ENCODE peak calls at places on chromosomes 11 and 22, in ten cellular contexts. E is fibroblast of the aortic adventitia, P is A549, A is MM.1S, F is cardiac fibroblast, Z is bronchial epithelial cell, Y is right lobe of liver, V is psoas muscle, S is AG09309, B is nephron progenitor cell. U is an unnamed sample.

GRCh38 chr22:46684706-46685105 is 53.3 kb downstream of the CERK start:
- DNase-seq in Z (no peak), E (no peak), V (no peak), S (no peak), B (no peak), P (no peak), Y (no peak), A (no peak), F (no peak), U (no peak)

GRCh38 chr11:102047305-102047924 is at the start of gene CFAP300:
- DNase-seq in F (peak; percentile 89), S (peak; percentile 13), Y (peak; percentile 61), B (peak; percentile 88), Z (peak; percentile 26), E (peak; percentile 83), P (peak; percentile 86), V (peak; percentile 91), A (peak; percentile 61), U (peak; percentile 80)

GRCh38 chr11:36026315-36026968 is 82.6 kb downstream of the LDLRAD3 start:
- DNase-seq in P (no peak), S (no peak), V (no peak), E (no peak), Z (no peak), B (no peak), Y (no peak), A (no peak), F (no peak), U (no peak)

GRCh38 chr11:106017088-106017487 is 5.0 kb downstream of the MSANTD4 start:
- DNase-seq in P (no peak), S (no peak), F (no peak), Z (no peak), Y (no peak), V (no peak), E (no peak), A (no peak), B (no peak), U (no peak)

GRCh38 chr11:57347336-57347735 is 9.2 kb downstream of the P2RX3 start:
- DNase-seq in Y (no peak), A (no peak), S (no peak), P (no peak), F (no peak), V (no peak), B (no peak), E (no peak), Z (no peak), U (no peak)

GRCh38 chr11:18669629-18670162 is 28.9 kb upstream of the TMEM86A start:
- DNase-seq in P (no peak), S (no peak), E (no peak), A (no peak), Y (no peak), Z (no peak), F (no peak), B (no peak), V (no peak), U (no peak)

GRCh38 chr11:83115551-83115950 is 41.4 kb upstream of the PCF11 start:
- DNase-seq in E (no peak), P (no peak), V (no peak), Z (no peak), B (peak; percentile 59), A (no peak), F (no peak), S (no peak), Y (no peak), U (no peak)

GRCh38 chr11:35111171-35112055 is 27.6 kb upstream of the CD44 start:
- DNase-seq in V (no peak), S (peak; percentile 75), F (peak; percentile 74), P (no peak), B (no peak), E (peak; percentile 97), Y (no peak), A (no peak), Z (peak; percentile 97), U (peak; percentile 91)

GRCh38 chr11:111641339-111642015 is 39.2 kb downstream of the SIK2 start:
- DNase-seq in P (no peak), S (no peak), Z (no peak), B (no peak), Y (no peak), E (no peak), F (no peak), A (no peak), V (no peak), U (no peak)

GRCh38 chr11:111642521-111642920 is 40.3 kb downstream of the SIK2 start:
- DNase-seq in S (no peak), V (no peak), Z (no peak), Y (no peak), P (no peak), E (no peak), F (no peak), B (no peak), A (no peak), U (no peak)

GRCh38 chr11:111639226-111639925 is 37.1 kb downstream of the SIK2 start:
- DNase-seq in E (peak; percentile 27), S (no peak), F (no peak), Y (no peak), A (no peak), B (no peak), V (no peak), Z (no peak), P (no peak), U (no peak)

GRCh38 chr11:111645657-111646316 is 43.5 kb downstream of the SIK2 start:
- DNase-seq in S (no peak), A (no peak), P (no peak), Z (no peak), F (no peak), E (no peak), B (no peak), V (no peak), Y (no peak), U (no peak)

DNA sequence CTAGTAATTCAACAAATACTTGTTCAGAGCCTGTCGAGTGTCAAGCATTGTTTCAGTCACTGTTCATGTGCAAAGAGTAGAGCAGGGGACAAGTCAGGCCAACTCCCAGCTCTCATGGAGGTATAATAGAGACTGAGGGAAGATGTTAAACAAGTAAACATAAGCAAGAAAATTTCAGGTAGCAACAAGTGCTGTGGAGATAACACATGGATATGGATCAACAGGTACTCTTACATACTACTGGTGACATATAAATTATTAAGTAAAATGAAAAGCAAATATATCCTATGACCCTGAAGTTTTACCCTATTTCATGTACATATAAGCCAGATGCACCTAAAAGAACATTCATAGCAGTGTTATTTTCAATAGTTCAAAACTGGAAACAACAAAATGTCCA is 42.7 kb downstream of the SIK2 start:
- DNase-seq in Y (no peak), P (no peak), E (no peak), V (no peak), B (no peak), A (no peak), F (no peak), Z (no peak), S (no peak), U (no peak)
- TF ChIP-seq CTCF in Y (no peak), P (no peak), E (no peak), V (no peak), B (no peak), A (no peak), F (no peak), Z (no peak), S (no peak), U (no peak)

GRCh38 chr11:773830-774229 is 3.5 kb downstream of the GATD1 start:
- DNase-seq in A (no peak), Y (no peak), F (no peak), S (no peak), P (no peak), Z (no peak), B (no peak), E (no peak), V (no peak), U (no peak)

GRCh38 chr11:777288-778255 is at the start of gene GATD1:
- DNase-seq in E (peak; percentile 78), Z (peak; percentile 66), P (peak; percentile 96), F (peak; percentile 78), B (peak; percentile 98), Y (peak; percentile 95), S (no peak), A (peak; percentile 93), V (peak; percentile 94), U (peak; percentile 86)

GRCh38 chr11:779120-779954 is 2.0 kb upstream of the GATD1 start:
- DNase-seq in B (peak; percentile 4), V (no peak), A (no peak), F (no peak), S (no peak), Y (peak; percentile 54), Z (no peak), E (no peak), P (no peak), U (no peak)

GRCh38 chr11:774873-775592 is 2.3 kb downstream of the GATD1 start:
- DNase-seq in S (no peak), B (no peak), E (peak; percentile 49), Y (no peak), V (peak; percentile 31), Z (peak; percentile 59), P (no peak), F (peak; percentile 55), A (peak; percentile 4), U (peak; percentile 36)

DNA sequence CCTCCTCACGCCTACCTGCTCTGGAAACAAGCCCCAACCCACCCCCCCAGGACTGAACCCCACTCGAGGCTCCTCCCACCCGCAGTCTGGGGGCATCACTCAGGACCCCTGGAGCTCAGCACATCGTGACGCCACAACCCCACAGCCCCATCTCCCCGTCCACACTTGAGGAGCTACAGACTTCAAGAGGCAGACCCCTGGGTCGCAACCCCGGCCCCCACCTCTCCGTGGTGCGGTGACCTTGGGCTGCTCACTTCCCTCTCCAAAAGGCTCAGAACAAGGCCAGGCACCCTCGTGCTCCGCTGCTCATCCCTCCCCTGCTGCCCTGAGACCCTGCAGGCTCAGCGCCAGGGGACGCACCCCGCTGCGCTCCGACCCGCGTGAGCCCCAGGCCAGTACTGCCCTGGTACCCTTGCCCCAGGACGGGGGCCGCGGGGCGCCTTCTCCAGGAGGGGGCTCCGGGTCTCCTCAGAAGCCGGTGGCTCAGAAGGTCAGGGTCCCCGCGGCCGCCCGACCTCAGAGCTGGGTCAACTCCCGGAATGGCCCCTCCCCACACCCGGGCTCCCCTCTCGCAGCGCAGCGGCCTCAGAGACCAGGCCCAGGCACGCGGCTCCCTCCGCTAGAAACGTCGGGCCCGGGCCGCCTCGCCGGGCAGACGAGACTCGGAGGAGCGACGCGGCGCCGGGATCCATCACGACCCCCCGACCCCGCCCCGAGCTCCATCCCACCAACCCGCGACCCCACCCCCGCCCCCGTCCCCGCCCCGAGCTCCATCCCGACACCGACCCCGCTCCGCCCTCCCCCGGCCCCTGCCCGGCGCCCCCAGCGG is 614 bp downstream of the GATD1 start:
- DNase-seq in S (no peak), Z (no peak), Y (peak; percentile 69), F (no peak), V (peak; percentile 49), B (peak; percentile 75), E (no peak), A (peak; percentile 41), P (peak; percentile 47), U (no peak)
- TF ChIP-seq CTCF in S (no peak), Z (no peak), Y (no peak), F (no peak), V (no peak), B (no peak), E (no peak), A (peak; percentile 21), P (no peak), U (no peak)

GRCh38 chr11:123650901-123651300 is 3.5 kb downstream of the SCN3B start:
- DNase-seq in V (no peak), Y (no peak), E (no peak), F (no peak), S (no peak), A (no peak), Z (no peak), B (no peak), P (no peak), U (no peak)

GRCh38 chr11:123653997-123654565 is 343 bp downstream of the SCN3B start:
- DNase-seq in Z (peak; percentile 35), E (peak; percentile 35), P (peak; percentile 35), F (peak; percentile 44), A (peak; percentile 31), Y (no peak), V (peak; percentile 58), B (peak; percentile 79), S (no peak), U (peak; percentile 46)

GRCh38 chr11:123659311-123659710 is 4.9 kb upstream of the SCN3B start:
- DNase-seq in V (no peak), A (no peak), E (no peak), P (no peak), Y (no peak), S (no peak), F (no peak), Z (no peak), B (no peak), U (no peak)

GRCh38 chr11:123654566-123655081 is at the start of gene SCN3B:
- DNase-seq in S (no peak), Y (peak; percentile 58), F (peak; percentile 56), E (peak; percentile 59), A (peak; percentile 52), Z (peak; percentile 74), V (peak; percentile 71), B (peak; percentile 86), P (peak; percentile 72), U (peak; percentile 63)

DNA sequence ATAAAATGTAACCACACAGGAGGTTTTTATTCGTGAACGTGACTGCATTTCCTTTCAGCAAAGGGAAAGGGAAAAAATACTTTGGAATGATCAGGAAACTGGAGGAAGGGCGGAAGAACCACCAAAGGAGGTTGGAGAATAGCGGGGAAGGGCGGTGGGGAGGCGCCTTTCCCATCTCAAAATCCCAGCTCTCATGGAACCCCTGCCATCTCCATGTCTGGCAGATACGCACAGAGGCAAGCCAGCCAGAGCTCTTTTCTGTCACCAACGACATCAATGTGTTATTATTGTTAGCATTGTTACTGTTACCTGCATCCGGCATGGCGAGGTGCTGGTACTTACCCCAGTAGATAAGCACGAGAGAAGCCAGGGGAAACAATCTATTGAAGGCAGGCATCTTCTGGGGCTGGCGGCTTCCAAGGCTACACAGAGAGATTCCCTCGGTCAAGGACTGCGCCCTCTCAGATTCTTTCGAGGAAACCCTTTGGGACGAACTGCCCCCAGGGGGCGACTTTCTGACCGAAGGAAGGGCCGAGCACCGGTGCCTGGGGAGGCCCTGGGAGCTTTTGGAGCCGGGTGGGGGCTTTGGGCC is 923 bp downstream of the SCN3B start:
- DNase-seq in S (no peak), F (no peak), P (peak; percentile 33), V (no peak), Y (no peak), Z (no peak), A (no peak), B (no peak), E (no peak), U (no peak)
- TF ChIP-seq CTCF in S (no peak), F (no peak), P (no peak), V (no peak), Y (no peak), Z (no peak), A (peak; percentile 17), B (no peak), E (peak; percentile 11), U (no peak)

GRCh38 chr11:64246874-64247728 is at the start of gene PPP1R14B:
- DNase-seq in E (peak; percentile 76), F (peak; percentile 84), B (peak; percentile 91), S (no peak), Z (peak; percentile 69), Y (peak; percentile 91), A (peak; percentile 83), P (peak; percentile 84), V (peak; percentile 94), U (peak; percentile 84)
- TF ChIP-seq CTCF in E (peak; percentile 4), F (no peak), B (no peak), S (no peak), Z (peak; percentile 21), Y (peak; percentile 19), A (no peak), P (no peak), V (no peak), U (no peak)